ENCODE peak calls at places on chromosomes 3 and 15, in four cellular contexts. O is WERI-Rb-1, V is HCT116, Z is H9. C is an unnamed sample.

GRCh38 chr3:32082727-32083126 is 23.7 kb upstream of the GPD1L start:
- DNase-seq in O (no peak), V (no peak), Z (no peak), C (no peak)

GRCh38 chr15:50145451-50145872 is 26.4 kb upstream of the ATP8B4 start:
- DNase-seq in O (no peak), V (peak; percentile 71), Z (no peak), C (peak; percentile 86)

GRCh38 chr3:113717818-113718217 is 21.4 kb upstream of the USF3 start:
- DNase-seq in O (no peak), V (no peak), Z (no peak), C (no peak)

GRCh38 chr15:98281130-98281529 is 320.6 kb downstream of the ARRDC4 start:
- DNase-seq in O (no peak), V (no peak), Z (no peak), C (no peak)

GRCh38 chr15:62153228-62153627 is 11.9 kb downstream of the C2CD4B start:
- DNase-seq in O (no peak), V (no peak), Z (no peak), C (no peak)

GRCh38 chr3:125177746-125178145 is 34.8 kb downstream of the SLC12A8 start:
- DNase-seq in O (peak; percentile 74), V (no peak), Z (no peak), C (no peak)

GRCh38 chr3:187064210-187065115 is 74.8 kb downstream of the RPL39L start:
- DNase-seq in O (peak; percentile 38), V (no peak), Z (no peak), C (peak; percentile 47)

GRCh38 chr15:23629234-23629805 is 18.3 kb downstream of the MAGEL2 start:
- DNase-seq in O (no peak), V (no peak), Z (no peak), C (peak; percentile 2)

GRCh38 chr15:98643104-98643503 is 5.2 kb upstream of the IGF1R start:
- DNase-seq in O (no peak), V (no peak), Z (no peak), C (no peak)

GRCh38 chr3:53328750-53329149 is 18.6 kb downstream of the DCP1A start:
- DNase-seq in O (no peak), V (no peak), Z (no peak), C (no peak)

GRCh38 chr3:156678216-156678615 is 3.8 kb downstream of the TIPARP start:
- DNase-seq in O (no peak), V (no peak), Z (no peak), C (no peak)

GRCh38 chr3:140186421-140186920 is 251.5 kb downstream of the CLSTN2 start:
- DNase-seq in O (no peak), V (no peak), Z (no peak), C (peak; percentile 39)

GRCh38 chr3:5798809-5799208 is 611.3 kb downstream of the EDEM1 start:
- DNase-seq in O (no peak), V (no peak), Z (no peak), C (no peak)

GRCh38 chr3:39491733-39492350 is 24.4 kb downstream of the MOBP start:
- DNase-seq in O (no peak), V (no peak), Z (no peak), C (no peak)

GRCh38 chr3:11908981-11909698 is 62.5 kb upstream of the TAMM41 start:
- DNase-seq in O (no peak), V (no peak), Z (no peak), C (no peak)

GRCh38 chr15:72050700-72051099 is 67.2 kb downstream of the MYO9A start:
- DNase-seq in O (no peak), V (no peak), Z (no peak), C (no peak)

GRCh38 chr15:56817690-56818089 is 84.4 kb upstream of the ZNF280D start:
- DNase-seq in O (no peak), V (no peak), Z (no peak), C (peak; percentile 61)

GRCh38 chr15:57897870-57898269 is 167.6 kb downstream of the ALDH1A2 start:
- DNase-seq in O (no peak), V (no peak), Z (no peak), C (no peak)

DNA sequence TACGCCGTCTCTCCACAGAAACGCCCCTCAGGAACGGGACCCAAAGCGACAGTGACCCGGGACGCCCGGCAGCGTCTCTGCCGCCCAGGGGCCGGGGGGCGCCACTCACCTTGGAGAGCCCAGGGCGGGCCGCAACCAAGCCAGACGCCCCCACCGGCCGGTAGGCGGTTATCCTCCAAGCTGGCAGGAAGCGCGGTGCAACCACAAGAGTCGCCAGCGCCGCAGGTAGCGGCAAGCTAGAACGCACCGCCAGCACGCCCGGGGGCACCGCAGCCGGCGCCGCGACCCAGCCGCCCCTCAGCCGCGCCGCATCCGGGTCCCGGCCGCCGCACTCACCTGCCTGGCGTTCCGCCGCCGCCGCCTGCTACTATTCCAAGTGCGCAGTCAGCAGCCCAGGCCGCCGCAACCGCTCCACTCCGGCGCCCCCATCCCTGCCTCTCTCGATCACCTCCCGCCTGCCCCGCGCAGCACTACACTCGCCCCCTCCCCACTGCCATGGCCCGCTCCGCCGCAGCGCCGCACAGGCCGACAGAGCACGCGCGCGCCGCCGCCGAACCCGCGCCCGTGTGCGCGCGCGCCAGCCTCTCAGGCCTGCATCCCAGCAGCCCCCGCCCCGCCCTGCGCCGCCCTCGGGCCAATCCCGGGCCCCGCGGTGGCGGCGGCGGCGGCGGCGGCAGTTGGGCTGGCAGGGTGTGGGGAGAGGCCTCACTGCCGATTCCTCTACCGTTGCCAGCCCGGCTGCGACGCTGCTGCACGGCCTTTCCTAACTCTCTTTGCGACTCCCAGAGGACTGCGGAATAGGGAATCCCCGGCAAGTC is at the start of gene PIK3CB:
- DNase-seq in O (peak; percentile 92), V (peak; percentile 44), Z (peak; percentile 92), C (peak; percentile 96)
- TF ChIP-seq CTCF in O (peak; percentile 45), V (peak; percentile 32), Z (peak; percentile 58), C (peak; percentile 36)

GRCh38 chr3:44000586-44000985 is 241.1 kb upstream of the TOPAZ1 start:
- DNase-seq in O (no peak), V (no peak), Z (no peak), C (no peak)

GRCh38 chr3:43997788-43998373 is 243.8 kb upstream of the TOPAZ1 start:
- DNase-seq in O (no peak), V (no peak), Z (no peak), C (peak; percentile 31)

GRCh38 chr3:43998374-43998840 is 243.3 kb upstream of the TOPAZ1 start:
- DNase-seq in O (no peak), V (no peak), Z (peak; percentile 56), C (peak; percentile 15)

GRCh38 chr3:43999920-44000319 is 241.8 kb upstream of the TOPAZ1 start:
- DNase-seq in O (no peak), V (no peak), Z (no peak), C (no peak)

GRCh38 chr3:43998841-43999805 is 242.6 kb upstream of the TOPAZ1 start:
- DNase-seq in O (peak; percentile 56), V (no peak), Z (peak; percentile 82), C (peak; percentile 80)
- H3K27ac ChIP-seq in O (no peak overlapping the region), V (no peak overlapping the region), Z (no peak overlapping the region), C (no peak overlapping the region)

DNA sequence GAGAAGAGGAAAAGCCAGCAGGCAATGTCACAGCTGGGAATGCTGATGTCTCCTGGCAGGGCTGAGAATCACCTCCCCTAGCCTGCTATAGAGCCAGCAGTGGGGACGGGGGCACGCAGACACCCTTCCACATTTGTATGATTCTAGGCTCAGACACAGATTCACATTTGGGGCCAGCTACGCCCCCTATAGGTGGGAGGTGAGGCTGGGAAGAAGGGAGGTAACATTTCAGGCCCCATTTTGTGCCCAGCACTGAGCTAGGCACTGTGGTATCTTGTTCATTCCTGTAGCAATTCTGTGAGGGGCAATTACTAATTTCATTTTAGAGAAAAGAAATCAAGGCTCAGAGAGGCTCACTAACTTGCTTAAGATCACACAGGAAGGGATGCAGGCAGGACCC is 15.9 kb upstream of the ACAD9 start:
- DNase-seq in O (no peak), V (no peak), Z (no peak), C (no peak)
- TF ChIP-seq CTCF in O (peak; percentile 52), V (peak; percentile 74), Z (peak; percentile 66), C (peak; percentile 48)

DNA sequence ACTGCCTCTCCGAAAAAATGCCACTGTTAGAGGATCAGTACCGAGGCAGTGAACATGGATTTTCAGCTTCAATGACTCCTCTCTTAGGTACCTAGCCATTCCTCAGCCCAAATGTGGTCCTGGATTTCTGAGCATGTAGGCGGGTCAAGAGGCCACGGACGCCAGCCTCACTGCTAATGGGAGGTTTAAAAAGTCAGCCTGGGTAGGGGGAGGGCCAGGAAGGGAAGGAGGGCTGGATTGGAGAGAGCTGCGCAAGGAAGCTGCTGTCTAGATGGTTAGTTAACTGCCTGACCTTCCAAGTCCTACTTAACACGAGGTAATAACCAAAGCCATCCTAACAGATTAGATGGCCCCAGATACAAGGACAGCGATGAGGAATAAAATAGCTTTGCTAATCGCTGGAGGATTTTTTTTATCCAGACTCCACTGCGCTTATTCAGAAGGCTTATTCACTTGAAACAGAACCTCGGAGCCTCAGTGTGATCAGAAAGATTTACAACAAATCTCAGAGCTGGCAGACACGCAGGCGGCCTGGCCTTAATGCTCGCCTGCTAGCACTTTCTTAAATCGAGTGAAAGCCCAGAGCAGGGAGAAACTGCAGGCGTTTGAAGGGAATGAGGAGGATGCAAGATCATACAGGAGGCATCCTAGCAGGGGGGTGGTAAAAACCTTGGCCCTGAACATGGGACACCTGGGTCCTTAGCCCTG is 34.3 kb downstream of the TLE3 start:
- DNase-seq in O (peak; percentile 88), V (no peak), Z (no peak), C (no peak)
- H3K27ac ChIP-seq in O (peak overlapping the region; percentile 83), V (no peak overlapping the region), Z (no peak overlapping the region), C (no peak overlapping the region)

GRCh38 chr3:168582503-168582902 is 486.8 kb upstream of the GOLIM4 start:
- DNase-seq in O (no peak), V (no peak), Z (no peak), C (no peak)

GRCh38 chr3:168581718-168582332 is 486.1 kb upstream of the GOLIM4 start:
- DNase-seq in O (no peak), V (no peak), Z (peak; percentile 28), C (no peak)

GRCh38 chr3:168589376-168589775 is 493.7 kb upstream of the GOLIM4 start:
- DNase-seq in O (no peak), V (no peak), Z (no peak), C (no peak)

DNA sequence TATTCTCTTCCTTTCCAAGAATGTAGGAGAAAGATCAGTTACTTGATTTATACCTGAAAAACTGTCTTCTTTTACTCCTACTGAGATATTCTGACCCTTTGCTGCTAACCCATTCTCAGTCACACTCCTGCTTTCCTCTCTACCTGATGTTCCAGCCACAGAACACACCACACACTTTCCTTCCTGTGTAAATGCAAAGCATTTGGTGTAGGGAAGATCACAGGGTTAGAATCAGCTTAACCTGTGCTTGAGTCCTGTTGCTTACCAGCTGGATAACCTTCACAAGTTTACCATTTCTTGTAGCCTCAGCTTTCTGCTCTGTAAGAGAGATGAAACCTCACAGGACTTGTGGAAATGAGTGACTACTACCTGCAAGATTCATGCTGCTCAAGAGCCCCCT is 489.8 kb upstream of the GOLIM4 start:
- DNase-seq in O (no peak), V (no peak), Z (no peak), C (no peak)
- TF ChIP-seq CTCF in O (no peak), V (no peak), Z (no peak), C (no peak)

DNA sequence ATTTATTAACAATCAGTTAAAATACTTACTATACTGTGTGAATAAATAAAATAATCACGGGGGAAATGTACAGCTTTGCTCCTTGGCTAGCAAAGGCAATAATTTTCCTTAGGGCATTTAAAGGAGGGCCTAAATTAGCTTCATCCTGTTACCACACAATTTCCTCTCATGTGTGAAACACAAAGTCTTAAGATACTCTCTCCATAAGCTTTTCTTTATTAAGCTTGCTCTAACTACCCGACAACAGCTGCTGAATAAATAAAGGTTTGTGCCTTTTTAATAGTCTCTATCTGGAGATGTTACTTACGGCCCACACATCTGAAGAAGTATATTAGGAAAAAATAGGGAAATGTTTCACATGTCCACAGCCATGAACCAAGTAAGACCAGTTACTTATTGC is 29.7 kb downstream of the ZNF106 start:
- DNase-seq in O (no peak), V (no peak), Z (no peak), C (peak; percentile 59)
- H3K27ac ChIP-seq in O (no peak overlapping the region), V (no peak overlapping the region), Z (no peak overlapping the region), C (peak overlapping the region; percentile 75)

C was measured in A673.